ENCODE peak calls at places on chromosomes 6 and 20, in five cellular contexts. J is breast epithelium, A is mammary epithelial cell, R is prostate gland, Z is tibial artery. W is an unnamed sample.

GRCh38 chr6:36657942-36658544 is 20.5 kb upstream of the CDKN1A start:
- DNase-seq in J (no peak), R (no peak), Z (no peak), A (peak), W (no peak)

GRCh38 chr6:3616565-3617176 is 134.8 kb downstream of the PXDC1 start:
- DNase-seq in Z (no peak), J (no peak), A (no peak), R (no peak), W (peak)

GRCh38 chr6:27532820-27533538 is 60.1 kb upstream of the ZNF184 start:
- DNase-seq in A (peak), J (no peak), Z (no peak), R (no peak), W (no peak)

GRCh38 chr20:61304750-61305149 is 52.7 kb downstream of the CDH4 start:
- DNase-seq in Z (no peak), R (no peak), J (no peak), A (no peak), W (no peak)

GRCh38 chr20:3203315-3204123 is 963 bp downstream of the DDRGK1 start:
- DNase-seq in A (peak), J (no peak), R (no peak), Z (no peak), W (no peak)

GRCh38 chr6:71406871-71407860 is 118.6 kb downstream of the OGFRL1 start:
- DNase-seq in A (peak), Z (no peak), R (no peak), J (no peak), W (no peak)

GRCh38 chr6:132669690-132670291 is 10.8 kb upstream of the TAAR1 start:
- DNase-seq in R (no peak), Z (no peak), J (no peak), A (peak), W (no peak)

GRCh38 chr6:69627625-69628024 is 169.2 kb downstream of the LMBRD1 start:
- DNase-seq in J (no peak), Z (no peak), A (no peak), R (no peak), W (no peak)

GRCh38 chr20:5091902-5092301 is 27.9 kb downstream of the PCNA start:
- DNase-seq in Z (no peak), J (no peak), R (no peak), A (no peak), W (no peak)

GRCh38 chr6:118697554-118697953 is 46.2 kb upstream of the CEP85L start:
- DNase-seq in Z (no peak), R (no peak), J (no peak), A (no peak), W (no peak)

GRCh38 chr20:64006490-64006889 is 25.6 kb downstream of the PRPF6 start:
- DNase-seq in J (no peak), Z (no peak), A (no peak), R (no peak), W (no peak)

GRCh38 chr6:2782356-2782708 is 17.1 kb downstream of the WRNIP1 start:
- DNase-seq in Z (no peak), A (no peak), J (no peak), R (no peak), W (no peak)

GRCh38 chr20:1946762-1947534 is 46.9 kb downstream of the PDYN start:
- DNase-seq in A (no peak), R (peak), J (no peak), Z (peak), W (no peak)

GRCh38 chr6:91664327-91664959 is 1077.6 kb upstream of the MAP3K7 start:
- DNase-seq in A (no peak), R (no peak), Z (no peak), J (no peak), W (no peak)

GRCh38 chr6:71602385-71602949 is 283.9 kb upstream of the RIMS1 start:
- DNase-seq in R (no peak), A (peak), J (no peak), Z (no peak), W (no peak)

GRCh38 chr20:56781108-56781739 is 152.1 kb downstream of the TFAP2C start:
- DNase-seq in Z (no peak), R (no peak), J (no peak), A (no peak), W (peak)

GRCh38 chr6:20669571-20670314 is 135.5 kb downstream of the CDKAL1 start:
- DNase-seq in R (no peak), J (no peak), Z (no peak), A (no peak), W (no peak)

GRCh38 chr20:40900816-40901215 is 127.8 kb upstream of the TOP1 start:
- DNase-seq in A (no peak), R (no peak), Z (no peak), J (no peak), W (peak)

GRCh38 chr6:95867205-95867604 is 148.6 kb upstream of the FUT9 start:
- DNase-seq in Z (no peak), R (no peak), A (no peak), J (no peak), W (no peak)

GRCh38 chr6:95865857-95866256 is 149.9 kb upstream of the FUT9 start:
- DNase-seq in A (no peak), R (no peak), Z (no peak), J (no peak), W (no peak)

DNA sequence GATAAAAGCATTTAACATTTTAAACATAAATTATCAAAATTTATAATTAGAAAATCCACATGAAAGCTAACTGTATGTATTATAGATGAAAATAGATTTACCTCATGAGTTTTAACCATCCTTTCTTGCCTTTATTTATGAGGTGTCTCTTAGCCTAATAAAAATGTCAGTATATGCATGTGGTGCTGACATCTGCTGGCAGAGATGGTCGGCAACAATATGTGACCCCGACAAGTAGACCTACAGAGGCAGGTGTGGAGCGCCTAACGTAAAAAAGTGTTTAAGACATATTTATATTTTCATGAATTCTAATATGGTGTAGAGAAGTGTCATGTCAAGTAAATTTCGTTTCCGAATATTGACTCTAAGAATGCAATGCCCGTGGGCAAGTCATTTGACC is 149.0 kb upstream of the FUT9 start:
- DNase-seq in Z (no peak), J (no peak), A (no peak), R (no peak), W (no peak)
- TF ChIP-seq CTCF in Z (no peak), J (no peak), A (peak), R (peak), W (peak)

GRCh38 chr6:52420668-52421358 is 671 bp downstream of the EFHC1 start:
- DNase-seq in J (no peak), R (peak), A (peak), Z (no peak), W (no peak)

GRCh38 chr6:52422156-52422555 is 2.0 kb downstream of the EFHC1 start:
- DNase-seq in J (no peak), Z (no peak), A (no peak), R (no peak), W (no peak)

GRCh38 chr6:52417675-52418111 is 2.4 kb upstream of the EFHC1 start:
- DNase-seq in Z (no peak), A (no peak), R (no peak), J (no peak), W (no peak)

GRCh38 chr6:52418606-52419005 is 1.5 kb upstream of the EFHC1 start:
- DNase-seq in R (no peak), A (no peak), J (no peak), Z (no peak), W (no peak)

DNA sequence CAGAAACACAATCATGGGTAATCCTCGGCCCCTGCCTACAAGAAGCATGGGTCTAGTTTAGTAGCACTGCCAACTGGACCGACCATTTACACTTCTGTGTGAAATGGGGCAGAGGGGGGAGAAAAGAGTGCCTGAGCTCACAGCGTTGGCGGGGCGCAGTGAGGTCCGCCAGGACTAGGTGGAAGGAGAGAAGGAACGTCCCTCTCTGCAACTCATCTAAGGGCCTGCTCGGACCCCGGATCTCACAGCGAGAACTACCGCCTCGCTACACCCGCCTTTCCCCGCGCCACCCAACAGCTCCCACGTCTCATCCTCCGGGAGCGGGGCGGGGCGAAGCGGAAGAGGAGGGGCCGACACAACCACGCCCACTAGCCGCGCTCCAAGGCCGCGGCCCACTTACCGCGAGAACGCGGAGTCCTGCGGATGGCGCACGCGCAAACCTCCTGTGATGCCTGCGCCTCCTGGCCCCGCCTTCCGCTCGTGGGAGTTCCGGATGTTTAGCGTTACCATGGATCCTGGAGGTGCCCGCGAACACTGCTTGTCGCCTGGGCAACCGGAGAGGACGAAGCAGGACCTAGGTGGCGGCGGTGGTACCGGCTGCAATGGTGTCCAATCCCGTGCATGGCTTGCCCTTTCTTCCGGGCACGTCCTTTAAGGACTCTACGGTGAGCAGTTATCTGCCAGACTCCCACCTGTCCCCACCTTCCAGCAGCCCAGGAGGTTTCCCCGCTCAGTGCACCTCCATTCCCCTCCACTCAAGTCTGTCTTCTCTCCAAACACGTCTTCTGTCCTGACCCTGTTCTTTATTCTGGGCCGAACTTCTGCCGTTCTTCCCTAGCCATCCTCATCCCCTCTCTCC is at the start of gene EFHC1:
- DNase-seq in Z (peak), R (peak), A (peak), J (peak), W (peak)
- TF ChIP-seq CTCF in Z (no peak), R (peak), A (no peak), J (no peak), W (no peak)

GRCh38 chr6:45687570-45687969 is 309.8 kb upstream of the SUPT3H start:
- DNase-seq in J (no peak), Z (no peak), A (no peak), R (no peak), W (no peak)
- TF ChIP-seq CTCF in J (no peak), Z (no peak), A (no peak), R (no peak), W (no peak)

GRCh38 chr6:135257641-135258405 is 76.7 kb downstream of the MYB start:
- DNase-seq in A (no peak), J (no peak), R (no peak), Z (no peak), W (peak)
- TF ChIP-seq CTCF in A (peak), J (no peak), R (no peak), Z (no peak), W (peak)

W was measured in osteocyte.